ENCODE peak calls at places on chromosome 15, in six cellular contexts. I is fibroblast of lung; C is foreskin keratinocyte; M is DND-41; Z is CD4-positive, CD25-positive, alpha-beta regulatory T cell; H is SK-N-SH. N is an unnamed sample. For H3K4me1 and H3K27me3, the result is how much of the 10 kb centered on the place peaks cover.

GRCh38 chr15:92832992-92833438 is 67.1 kb upstream of the CHD2 start:
- DNase-seq in M (no peak), C (no peak), H (no peak), Z (peak), I (peak), N (no peak)

GRCh38 chr15:50929062-50929461 is 20.6 kb downstream of the AP4E1 start:
- DNase-seq in Z (no peak), M (no peak), I (no peak), C (no peak), H (no peak), N (no peak)

GRCh38 chr15:85047271-85047948 is 65.8 kb downstream of the PDE8A start:
- DNase-seq in H (no peak), M (no peak), I (peak), C (no peak), Z (no peak), N (no peak)

GRCh38 chr15:56028430-56028829 is 35.0 kb upstream of the NEDD4 start:
- DNase-seq in H (no peak), I (no peak), M (no peak), Z (no peak), C (peak), N (no peak)

GRCh38 chr15:38297623-38298388 is 45.2 kb downstream of the SPRED1 start:
- DNase-seq in H (no peak), C (no peak), I (peak), M (no peak), Z (no peak), N (no peak)

GRCh38 chr15:79230766-79231165 is 51.8 kb upstream of the ANKRD34C start:
- DNase-seq in I (no peak), H (no peak), M (no peak), Z (no peak), C (no peak), N (no peak)

GRCh38 chr15:75842722-75843617 is at the start of gene UBE2Q2:
- DNase-seq in I (peak), H (peak), Z (peak), M (peak), C (peak), N (peak)

GRCh38 chr15:89662893-89663673 is 7.8 kb upstream of the KIF7 start:
- DNase-seq in H (no peak), M (no peak), Z (no peak), I (peak), C (peak), N (no peak)

GRCh38 chr15:71411538-71412482 is 296.5 kb downstream of the THSD4 start:
- DNase-seq in M (no peak), I (peak), Z (no peak), H (no peak), C (no peak), N (no peak)

GRCh38 chr15:77002436-77002835 is 7.5 kb downstream of the PSTPIP1 start:
- DNase-seq in I (peak), C (no peak), M (peak), Z (no peak), H (no peak), N (no peak)

GRCh38 chr15:40146037-40146436 is 14.8 kb upstream of the BUB1B start:
- DNase-seq in I (peak), Z (no peak), H (no peak), C (peak), M (no peak), N (no peak)

GRCh38 chr15:88998980-88999713 is 86.0 kb upstream of the MFGE8 start:
- DNase-seq in I (no peak), M (no peak), H (no peak), Z (no peak), C (no peak), N (no peak)

GRCh38 chr15:100769975-100770340 is 109.7 kb upstream of the ALDH1A3 start:
- DNase-seq in C (no peak), H (peak), M (no peak), Z (no peak), I (no peak), N (no peak)

GRCh38 chr15:44489464-44489863 is 47.5 kb upstream of the EIF3J start:
- DNase-seq in M (no peak), C (peak), Z (no peak), H (no peak), I (peak), N (no peak)

GRCh38 chr15:25933456-25934158 is 70.5 kb upstream of the ATP10A start:
- DNase-seq in Z (peak), M (no peak), C (no peak), I (peak), H (peak), N (peak)

GRCh38 chr15:100999369-100999768 is 80.2 kb downstream of the LRRK1 start:
- DNase-seq in C (no peak), H (no peak), M (no peak), I (peak), Z (no peak), N (no peak)

GRCh38 chr15:49490963-49491362 is 67.9 kb downstream of the FGF7 start:
- DNase-seq in H (no peak), Z (no peak), C (no peak), I (no peak), M (no peak), N (no peak)

GRCh38 chr15:44385344-44385942 is 42.0 kb upstream of the CTDSPL2 start:
- DNase-seq in H (no peak), C (no peak), I (no peak), M (no peak), Z (no peak), N (no peak)

GRCh38 chr15:101198820-101199219 is 53.0 kb downstream of the CHSY1 start:
- DNase-seq in Z (no peak), H (no peak), C (no peak), I (peak), M (no peak), N (no peak)

GRCh38 chr15:89477411-89478242 is 18.8 kb downstream of the RHCG start:
- DNase-seq in H (no peak), I (no peak), M (no peak), Z (no peak), C (no peak), N (no peak)

GRCh38 chr15:52124270-52124878 is 11.8 kb upstream of the BCL2L10 start:
- DNase-seq in M (no peak), C (peak), H (no peak), I (peak), Z (no peak), N (no peak)

GRCh38 chr15:91294795-91295194 is 194.7 kb downstream of the SV2B start:
- DNase-seq in I (no peak), M (no peak), Z (no peak), H (no peak), C (no peak), N (no peak)

GRCh38 chr15:81265256-81265943 is 58.5 kb downstream of the STARD5 start:
- DNase-seq in H (no peak), Z (no peak), I (no peak), M (no peak), C (no peak), N (no peak)

GRCh38 chr15:87420017-87420416 is 836.5 kb downstream of the NTRK3 start:
- DNase-seq in I (no peak), M (peak), H (peak), Z (no peak), C (no peak), N (no peak)

GRCh38 chr15:44186724-44187123 is 8.3 kb downstream of the FRMD5 start:
- DNase-seq in Z (no peak), C (no peak), H (no peak), I (no peak), M (no peak), N (no peak)

GRCh38 chr15:49235446-49236207 is 65.6 kb downstream of the GALK2 start:
- DNase-seq in H (peak), Z (peak), M (peak), C (peak), I (peak), N (peak)

GRCh38 chr15:77035584-77035983 is 35.3 kb downstream of the TSPAN3 start:
- DNase-seq in C (no peak), M (no peak), Z (no peak), H (peak), I (no peak), N (no peak)

GRCh38 chr15:91855684-91856553 is 2.4 kb downstream of the SLCO3A1 start:
- DNase-seq in H (peak), C (no peak), M (no peak), I (no peak), Z (no peak), N (no peak)

GRCh38 chr15:93071469-93071891 is 17.5 kb downstream of the RGMA start:
- DNase-seq in M (no peak), H (no peak), Z (no peak), I (peak), C (no peak), N (no peak)

GRCh38 chr15:30922469-30923311 is 19.0 kb downstream of the FAN1 start:
- DNase-seq in H (no peak), C (peak), M (no peak), Z (no peak), I (peak), N (no peak)

GRCh38 chr15:77821188-77821958 is 188.7 kb upstream of the LINGO1 start:
- DNase-seq in C (no peak), H (peak), I (peak), Z (no peak), M (peak), N (no peak)

GRCh38 chr15:48059786-48060185 is 61.0 kb upstream of the SLC24A5 start:
- DNase-seq in I (peak), M (no peak), H (no peak), C (no peak), Z (no peak), N (no peak)

GRCh38 chr15:36827824-36828223 is 248.4 kb downstream of the CDIN1 start:
- DNase-seq in I (no peak), Z (no peak), H (no peak), M (no peak), C (no peak), N (no peak)

GRCh38 chr15:55513125-55513524 is 5.1 kb upstream of the DNAAF4 start:
- DNase-seq in H (no peak), I (no peak), C (no peak), Z (no peak), M (no peak), N (no peak)

GRCh38 chr15:91578511-91578910 is 275.0 kb upstream of the SLCO3A1 start:
- DNase-seq in H (no peak), C (no peak), M (no peak), Z (no peak), I (no peak), N (no peak)

GRCh38 chr15:90266061-90266431 is 574 bp downstream of the NGRN start:
- DNase-seq in I (peak), M (peak), Z (no peak), H (peak), C (no peak), N (no peak)

GRCh38 chr15:52653451-52653964 is 25.7 kb downstream of the ATOSA start:
- DNase-seq in Z (no peak), M (no peak), H (no peak), I (peak), C (peak), N (no peak)

GRCh38 chr15:36430721-36431265 is 148.6 kb upstream of the CDIN1 start:
- DNase-seq in C (no peak), I (peak), M (no peak), H (peak), Z (no peak), N (no peak)

GRCh38 chr15:35624881-35625280 is 78.9 kb upstream of the DPH6 start:
- DNase-seq in M (no peak), Z (no peak), I (peak), H (no peak), C (no peak), N (no peak)

GRCh38 chr15:62753518-62754221 is 288.9 kb upstream of the TPM1 start:
- DNase-seq in Z (no peak), I (no peak), C (peak), M (no peak), H (no peak), N (no peak)
- H3K27ac ChIP-seq in Z (no peak), I (no peak), C (peak), M (no peak), H (peak), N (no peak)

DNA sequence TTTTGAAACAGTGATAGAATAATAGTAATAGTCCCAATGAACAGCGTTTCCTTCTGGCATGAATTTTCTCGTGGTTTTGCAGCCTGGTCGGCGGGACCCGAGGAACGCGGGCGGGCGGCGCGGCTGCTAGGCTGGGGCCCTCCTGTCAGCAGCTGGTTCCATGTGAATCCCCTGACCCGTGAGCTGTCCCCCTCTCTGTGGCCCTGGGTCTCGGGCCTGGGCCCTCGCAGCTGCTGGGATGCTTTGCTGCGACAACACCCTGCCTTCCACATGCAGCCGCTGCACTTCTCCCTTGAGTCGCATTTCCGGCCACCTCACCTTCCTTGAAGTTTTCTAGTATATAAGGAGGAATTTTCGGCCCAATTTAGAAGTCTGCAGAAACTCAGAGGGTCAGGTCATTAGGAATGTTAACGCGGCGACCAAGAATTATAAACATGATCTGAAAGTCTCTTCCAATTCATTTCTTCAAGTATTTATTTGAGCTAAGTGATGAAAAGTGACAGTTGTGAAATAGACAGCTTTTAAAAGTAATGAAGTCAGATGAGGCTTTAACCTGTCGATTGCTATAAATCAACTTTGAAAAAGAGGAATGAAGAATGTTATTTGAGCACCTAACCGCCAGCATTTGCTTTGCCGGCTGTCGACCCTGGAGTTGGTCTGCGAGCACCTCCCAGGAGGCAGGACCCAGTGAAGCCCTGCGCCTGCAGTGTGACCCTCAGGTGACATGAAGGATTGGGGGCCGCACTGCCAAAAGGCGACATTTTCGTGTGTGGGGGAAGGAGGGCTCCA is 27.7 kb downstream of the NR2F2 start:
- DNase-seq in M (no peak), Z (no peak), H (peak), I (no peak), C (no peak), N (no peak)
- H3K4me1 ChIP-seq in M (under half), Z (under half), H (under half), I (under half), C (under half), N (under half)

DNA sequence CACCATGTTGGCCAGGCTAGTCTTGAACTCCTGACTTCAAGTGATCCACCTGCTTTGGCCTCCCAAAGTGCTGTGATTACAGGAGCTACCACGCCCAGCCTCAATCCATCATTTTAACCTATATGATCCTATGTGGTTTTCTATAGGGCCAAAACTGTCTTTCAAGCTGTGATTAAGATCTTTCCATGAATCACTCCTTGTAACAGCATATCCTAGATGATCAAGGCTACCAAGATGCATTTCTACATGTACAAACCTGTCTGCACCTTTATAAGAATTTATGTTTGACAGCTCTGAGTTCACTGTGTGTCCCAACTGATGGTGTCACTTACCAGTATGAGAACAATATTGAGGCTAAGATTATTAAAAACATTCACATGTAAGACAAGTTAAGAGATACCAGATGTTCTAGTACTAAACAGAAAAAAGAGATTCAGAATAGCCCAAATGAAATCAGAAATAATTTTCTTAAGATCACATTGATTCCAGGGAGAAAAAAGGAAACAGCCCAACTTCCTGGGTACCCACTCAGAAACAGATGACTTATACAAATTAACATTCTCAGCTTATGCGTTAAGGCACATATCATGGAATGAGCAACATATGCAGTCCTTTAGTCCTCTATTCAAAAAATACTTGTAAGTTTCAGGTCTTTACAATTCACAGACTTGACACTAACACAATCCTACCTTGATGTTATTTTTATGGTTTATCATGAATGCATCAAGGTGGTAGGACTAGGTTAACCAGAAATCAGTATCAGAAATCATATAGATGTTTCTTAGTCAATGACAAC is 24.8 kb upstream of the PPIB start:
- DNase-seq in M (no peak), Z (no peak), C (peak), H (no peak), I (no peak), N (no peak)
- H3K27me3 ChIP-seq in M (under half), Z (under half), C (under half), H (under half), I (under half), N (under half)

GRCh38 chr15:66405007-66405406 is 18.3 kb downstream of the MAP2K1 start:
- DNase-seq in I (peak), M (no peak), Z (no peak), C (no peak), H (no peak), N (no peak)
- H3K27ac ChIP-seq in I (no peak), M (peak), Z (no peak), C (no peak), H (no peak), N (no peak)

GRCh38 chr15:68550498-68551295 is 28.1 kb upstream of the CORO2B start:
- DNase-seq in C (no peak), Z (peak), I (peak), H (peak), M (peak), N (peak)
- H3K4me1 ChIP-seq in C (under half), Z (under half), I (under half), H (under half), M (under half), N (under half)

GRCh38 chr15:60326824-60327654 is 70.7 kb downstream of the ANXA2 start:
- DNase-seq in H (peak), I (no peak), C (no peak), M (peak), Z (peak), N (peak)
- H3K27me3 ChIP-seq in H (under half), I (under half), C (under half), M (under half), Z (under half), N (under half)

N was measured in CD8-positive, alpha-beta memory T cell.